ENCODE peak calls at places on chromosomes 6 and 20, in eight cellular contexts. F is GM12878; H is RWPE2; Q is natural killer cell; Y is activated T-cell treated with anti-CD3 and anti-CD28 coated beads, Interleukin-2, amount 50 U/mL, for 4 hours; U is T-cell; M is right cardiac atrium; J is activated CD4-positive, CD25-positive, alpha-beta regulatory T cell treated with anti-CD3 and anti-CD28 coated beads, Interleukin-2, amount 50 U/mL, for 24 hours. E is an unnamed sample.

GRCh38 chr6:9140861-9141534 is 705.7 kb upstream of the SLC35B3 start:
- ATAC-seq in H (no peak), J (no peak), U (no peak), Q (no peak), F (no peak), Y (no peak), M (no peak), E (no peak)

GRCh38 chr6:125341460-125341859 is 39.7 kb upstream of the HDDC2 start:
- ATAC-seq in M (no peak), F (no peak), H (no peak), J (no peak), Y (no peak), Q (no peak), U (no peak), E (no peak)

GRCh38 chr6:33705268-33705885 is 6.1 kb downstream of the UQCC2 start:
- ATAC-seq in M (no peak), U (no peak), H (no peak), Y (no peak), F (no peak), Q (no peak), J (no peak), E (no peak)

GRCh38 chr20:19642861-19643260 is 115.2 kb upstream of the RIN2 start:
- ATAC-seq in M (no peak), Q (no peak), H (no peak), J (no peak), U (no peak), Y (no peak), F (no peak), E (no peak)

GRCh38 chr6:147204060-147204785 is at the start of gene STXBP5:
- ATAC-seq in Y (peak; percentile 35), M (no peak), U (peak; percentile 21), H (peak; percentile 36), Q (peak; percentile 26), F (peak; percentile 13), J (peak; percentile 8), E (peak; percentile 42)

GRCh38 chr20:4999788-5000187 is 1.5 kb downstream of the SLC23A2 start:
- ATAC-seq in Y (no peak), Q (no peak), H (no peak), M (no peak), J (no peak), U (no peak), F (peak; percentile 23), E (no peak)

GRCh38 chr6:25660512-25660911 is 8.5 kb downstream of the SCGN start:
- ATAC-seq in Y (peak; percentile 93), J (peak; percentile 75), F (no peak), U (no peak), H (peak; percentile 100), M (no peak), Q (no peak), E (no peak)

GRCh38 chr20:40510622-40511021 is 178.4 kb downstream of the MAFB start:
- ATAC-seq in H (no peak), Q (no peak), Y (no peak), J (no peak), F (no peak), M (no peak), U (no peak), E (no peak)

GRCh38 chr6:167966540-167966905 is 30.9 kb upstream of the KIF25 start:
- ATAC-seq in M (peak; percentile 36), U (no peak), J (no peak), H (no peak), Y (no peak), Q (no peak), F (no peak), E (no peak)

GRCh38 chr20:38255389-38255788 is 5.1 kb downstream of the KIAA1755 start:
- ATAC-seq in J (no peak), M (peak; percentile 13), H (no peak), Q (no peak), Y (no peak), F (no peak), U (no peak), E (no peak)

GRCh38 chr6:85672050-85672449 is 29.4 kb upstream of the SYNCRIP start:
- ATAC-seq in U (no peak), J (no peak), H (no peak), M (no peak), Y (no peak), F (no peak), Q (no peak), E (no peak)

GRCh38 chr6:16205377-16206144 is 32.8 kb upstream of the GMPR start:
- ATAC-seq in M (peak; percentile 58), Q (no peak), H (no peak), F (peak; percentile 97), Y (no peak), J (no peak), U (no peak), E (no peak)

GRCh38 chr6:156131221-156131903 is 645.8 kb upstream of the ARID1B start:
- ATAC-seq in F (peak; percentile 67), Y (no peak), M (no peak), Q (no peak), U (no peak), J (no peak), H (no peak), E (peak; percentile 76)

GRCh38 chr6:139175389-139175788 is 40.5 kb downstream of the HECA start:
- ATAC-seq in J (no peak), M (no peak), Y (no peak), F (peak; percentile 86), H (no peak), U (peak; percentile 31), Q (no peak), E (no peak)

GRCh38 chr6:24692851-24693592 is 25.9 kb downstream of the C6orf62 start:
- ATAC-seq in Y (no peak), M (no peak), J (no peak), U (peak; percentile 66), H (no peak), Q (no peak), F (no peak), E (no peak)

GRCh38 chr6:56593801-56594318 is 48.8 kb downstream of the DST start:
- ATAC-seq in Q (no peak), H (no peak), Y (peak; percentile 95), J (peak; percentile 92), U (peak; percentile 44), M (peak; percentile 59), F (peak; percentile 91), E (no peak)

GRCh38 chr20:23841693-23842092 is 15.2 kb upstream of the CST2 start:
- ATAC-seq in Q (no peak), Y (no peak), F (no peak), M (no peak), U (no peak), H (no peak), J (no peak), E (no peak)

GRCh38 chr6:36809933-36810844 is 29.1 kb downstream of the CPNE5 start:
- ATAC-seq in U (no peak), F (no peak), Y (no peak), M (no peak), Q (no peak), J (no peak), H (no peak), E (no peak)

GRCh38 chr6:124962617-124963415 is 579 bp downstream of the RNF217 start:
- ATAC-seq in H (peak; percentile 40), Q (peak; percentile 71), Y (peak; percentile 53), U (peak; percentile 34), M (peak; percentile 61), F (no peak), J (peak; percentile 27), E (peak; percentile 22)

GRCh38 chr6:158837684-158838625 is 18.8 kb upstream of the EZR start:
- ATAC-seq in M (peak; percentile 27), J (no peak), Y (no peak), H (no peak), Q (no peak), F (no peak), U (no peak), E (no peak)

GRCh38 chr20:10581823-10582222 is 92.0 kb downstream of the JAG1 start:
- ATAC-seq in F (no peak), M (no peak), H (peak; percentile 66), Q (no peak), U (no peak), J (no peak), Y (no peak), E (no peak)

GRCh38 chr6:11460001-11460668 is 77.4 kb upstream of the TMEM170B start:
- ATAC-seq in H (no peak), Y (peak; percentile 78), M (peak; percentile 48), Q (no peak), F (peak; percentile 65), U (no peak), J (peak; percentile 56), E (no peak)

GRCh38 chr6:128491041-128491642 is 29.3 kb downstream of the PTPRK start:
- ATAC-seq in Q (no peak), M (no peak), U (no peak), J (no peak), Y (no peak), H (peak; percentile 61), F (no peak), E (no peak)

GRCh38 chr6:79864421-79864820 is 82.9 kb downstream of the ELOVL4 start:
- ATAC-seq in Q (no peak), J (no peak), Y (no peak), M (no peak), U (no peak), H (no peak), F (no peak), E (no peak)

GRCh38 chr6:118672678-118673077 is 21.3 kb upstream of the CEP85L start:
- ATAC-seq in Q (no peak), Y (no peak), H (no peak), J (no peak), U (no peak), M (no peak), F (no peak), E (no peak)

GRCh38 chr6:160933256-160933655 is 58.3 kb upstream of the MAP3K4 start:
- ATAC-seq in Y (no peak), F (peak; percentile 18), H (no peak), U (no peak), Q (no peak), J (no peak), M (peak; percentile 62), E (no peak)

GRCh38 chr6:11410539-11411307 is 126.8 kb upstream of the TMEM170B start:
- ATAC-seq in F (peak; percentile 82), Y (peak; percentile 68), Q (no peak), H (no peak), M (no peak), U (no peak), J (peak; percentile 54), E (no peak)

GRCh38 chr6:11462742-11463414 is 74.7 kb upstream of the TMEM170B start:
- ATAC-seq in U (no peak), Y (no peak), F (no peak), Q (no peak), H (no peak), M (no peak), J (no peak), E (peak; percentile 41)

GRCh38 chr6:56549014-56549413 is 93.7 kb downstream of the DST start:
- ATAC-seq in U (no peak), J (no peak), M (no peak), Q (no peak), F (peak; percentile 46), H (no peak), Y (no peak), E (no peak)

GRCh38 chr20:60147004-60147403 is 188.8 kb downstream of the CDH26 start:
- ATAC-seq in F (no peak), J (no peak), U (no peak), Y (no peak), M (no peak), Q (no peak), H (no peak), E (no peak)

E was measured in gastroesophageal sphincter.